ENCODE peak calls at places on chromosomes 3 and 15, in six cellular contexts. One of them, this sample, is unnamed.

GRCh38 chr3:13189639-13190375 is 116.6 kb upstream of the IQSEC1 start:
- DNase-seq in pancreas: no peak
- DNase-seq in A549: no peak
- DNase-seq in foreskin fibroblast: peak
- DNase-seq in RWPE1: peak
- DNase-seq in mesothelial cell of epicardium: no peak
- DNase-seq in this sample: peak

GRCh38 chr3:150216866-150217600 is 191.1 kb upstream of the TSC22D2 start:
- DNase-seq in mesothelial cell of epicardium: no peak
- DNase-seq in foreskin fibroblast: no peak
- DNase-seq in A549: no peak
- DNase-seq in pancreas: no peak
- DNase-seq in RWPE1: no peak
- DNase-seq in this sample: no peak

GRCh38 chr15:53110999-53111398 is 320.9 kb upstream of the ONECUT1 start:
- DNase-seq in foreskin fibroblast: no peak
- DNase-seq in pancreas: no peak
- DNase-seq in mesothelial cell of epicardium: no peak
- DNase-seq in A549: no peak
- DNase-seq in RWPE1: no peak
- DNase-seq in this sample: no peak

GRCh38 chr3:68893600-68894239 is 38.6 kb downstream of the TAFA4 start:
- DNase-seq in pancreas: no peak
- DNase-seq in foreskin fibroblast: peak
- DNase-seq in A549: no peak
- DNase-seq in RWPE1: peak
- DNase-seq in mesothelial cell of epicardium: no peak
- DNase-seq in this sample: no peak

GRCh38 chr3:122777563-122777962 is 16.1 kb downstream of the HSPBAP1 start:
- DNase-seq in A549: no peak
- DNase-seq in foreskin fibroblast: no peak
- DNase-seq in mesothelial cell of epicardium: no peak
- DNase-seq in RWPE1: no peak
- DNase-seq in pancreas: no peak
- DNase-seq in this sample: no peak

GRCh38 chr3:103184772-103185171 is 750.0 kb downstream of the ZPLD1 start:
- DNase-seq in A549: no peak
- DNase-seq in pancreas: no peak
- DNase-seq in foreskin fibroblast: no peak
- DNase-seq in RWPE1: no peak
- DNase-seq in mesothelial cell of epicardium: no peak
- DNase-seq in this sample: no peak

GRCh38 chr3:10292505-10293419 is at the start of gene GHRL:
- DNase-seq in A549: no peak
- DNase-seq in pancreas: peak
- DNase-seq in mesothelial cell of epicardium: no peak
- DNase-seq in RWPE1: no peak
- DNase-seq in foreskin fibroblast: no peak
- DNase-seq in this sample: no peak

GRCh38 chr3:194740859-194741486 is 55.3 kb downstream of the FAM43A start:
- DNase-seq in pancreas: peak
- DNase-seq in RWPE1: peak
- DNase-seq in mesothelial cell of epicardium: no peak
- DNase-seq in A549: peak
- DNase-seq in foreskin fibroblast: no peak
- DNase-seq in this sample: peak

GRCh38 chr15:42890161-42890913 is 30.2 kb downstream of the TTBK2 start:
- DNase-seq in A549: no peak
- DNase-seq in foreskin fibroblast: peak
- DNase-seq in RWPE1: peak
- DNase-seq in pancreas: no peak
- DNase-seq in mesothelial cell of epicardium: no peak
- DNase-seq in this sample: no peak

GRCh38 chr3:123705886-123706285 is 121.0 kb upstream of the HACD2 start:
- DNase-seq in foreskin fibroblast: no peak
- DNase-seq in mesothelial cell of epicardium: no peak
- DNase-seq in pancreas: no peak
- DNase-seq in RWPE1: no peak
- DNase-seq in A549: no peak
- DNase-seq in this sample: no peak

GRCh38 chr15:65638681-65639089 is 16.9 kb downstream of the SLC24A1 start:
- DNase-seq in foreskin fibroblast: peak
- DNase-seq in pancreas: peak
- DNase-seq in RWPE1: peak
- DNase-seq in mesothelial cell of epicardium: no peak
- DNase-seq in A549: peak
- DNase-seq in this sample: peak

GRCh38 chr3:18238721-18239331 is 186.3 kb downstream of the SATB1 start:
- DNase-seq in foreskin fibroblast: no peak
- DNase-seq in pancreas: no peak
- DNase-seq in A549: no peak
- DNase-seq in mesothelial cell of epicardium: no peak
- DNase-seq in RWPE1: no peak
- DNase-seq in this sample: no peak

GRCh38 chr3:38655708-38656300 is 6.3 kb upstream of the SCN5A start:
- DNase-seq in A549: no peak
- DNase-seq in pancreas: no peak
- DNase-seq in foreskin fibroblast: peak
- DNase-seq in mesothelial cell of epicardium: no peak
- DNase-seq in RWPE1: peak
- DNase-seq in this sample: no peak
- TF ChIP-seq CTCF in A549: peak
- TF ChIP-seq CTCF in pancreas: no peak
- TF ChIP-seq CTCF in foreskin fibroblast: peak
- TF ChIP-seq CTCF in mesothelial cell of epicardium: peak
- TF ChIP-seq CTCF in RWPE1: peak
- TF ChIP-seq CTCF in this sample: peak

GRCh38 chr3:170962426-170962825 is 54.0 kb upstream of the EIF5A2 start:
- DNase-seq in mesothelial cell of epicardium: no peak
- DNase-seq in pancreas: no peak
- DNase-seq in RWPE1: no peak
- DNase-seq in A549: no peak
- DNase-seq in foreskin fibroblast: no peak
- DNase-seq in this sample: no peak

GRCh38 chr3:170956647-170957046 is 48.2 kb upstream of the EIF5A2 start:
- DNase-seq in A549: no peak
- DNase-seq in foreskin fibroblast: no peak
- DNase-seq in pancreas: no peak
- DNase-seq in mesothelial cell of epicardium: no peak
- DNase-seq in RWPE1: no peak
- DNase-seq in this sample: no peak

GRCh38 chr3:170967126-170967525 is 58.7 kb upstream of the EIF5A2 start:
- DNase-seq in A549: no peak
- DNase-seq in RWPE1: no peak
- DNase-seq in pancreas: no peak
- DNase-seq in foreskin fibroblast: no peak
- DNase-seq in mesothelial cell of epicardium: no peak
- DNase-seq in this sample: no peak

GRCh38 chr3:170966495-170966894 is 58.1 kb upstream of the EIF5A2 start:
- DNase-seq in RWPE1: no peak
- DNase-seq in pancreas: no peak
- DNase-seq in A549: no peak
- DNase-seq in mesothelial cell of epicardium: no peak
- DNase-seq in foreskin fibroblast: no peak
- DNase-seq in this sample: no peak

GRCh38 chr3:170961616-170962400 is 53.4 kb upstream of the EIF5A2 start:
- DNase-seq in foreskin fibroblast: peak
- DNase-seq in RWPE1: peak
- DNase-seq in mesothelial cell of epicardium: no peak
- DNase-seq in A549: no peak
- DNase-seq in pancreas: no peak
- DNase-seq in this sample: peak
- TF ChIP-seq CTCF in foreskin fibroblast: no peak
- TF ChIP-seq CTCF in RWPE1: peak
- TF ChIP-seq CTCF in mesothelial cell of epicardium: peak
- TF ChIP-seq CTCF in A549: peak
- TF ChIP-seq CTCF in pancreas: peak
- TF ChIP-seq CTCF in this sample: peak

GRCh38 chr3:42544492-42545283 is 37.1 kb downstream of the SEC22C start:
- DNase-seq in foreskin fibroblast: peak
- DNase-seq in A549: no peak
- DNase-seq in pancreas: peak
- DNase-seq in mesothelial cell of epicardium: no peak
- DNase-seq in RWPE1: no peak
- DNase-seq in this sample: no peak
- TF ChIP-seq CTCF in foreskin fibroblast: no peak
- TF ChIP-seq CTCF in A549: no peak
- TF ChIP-seq CTCF in pancreas: no peak
- TF ChIP-seq CTCF in mesothelial cell of epicardium: no peak
- TF ChIP-seq CTCF in RWPE1: no peak
- TF ChIP-seq CTCF in this sample: no peak

DNA sequence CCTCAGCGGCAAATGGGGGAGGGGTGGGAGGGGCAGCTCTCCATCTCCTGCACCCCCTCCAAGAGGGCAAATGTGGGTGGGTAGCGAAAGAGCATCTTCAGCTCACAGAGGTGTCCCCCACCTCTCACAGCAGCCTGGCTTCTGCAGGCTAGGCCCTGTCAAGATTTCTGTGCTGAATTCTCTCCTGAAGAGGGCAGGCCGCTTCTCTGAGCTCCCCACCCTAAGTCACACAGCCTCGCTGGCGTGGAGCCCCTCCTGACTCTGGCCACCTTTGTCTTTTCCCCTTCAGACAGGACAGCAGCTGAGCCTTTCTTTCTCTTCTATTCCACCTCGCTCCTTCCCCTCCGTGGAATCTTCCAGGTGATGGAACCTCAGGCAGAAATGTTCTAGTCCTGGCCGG is 26.3 kb upstream of the ADAMTS7 start:
- DNase-seq in mesothelial cell of epicardium: no peak
- DNase-seq in foreskin fibroblast: no peak
- DNase-seq in A549: no peak
- DNase-seq in RWPE1: no peak
- DNase-seq in pancreas: no peak
- DNase-seq in this sample: no peak
- TF ChIP-seq CTCF in mesothelial cell of epicardium: no peak
- TF ChIP-seq CTCF in foreskin fibroblast: no peak
- TF ChIP-seq CTCF in A549: no peak
- TF ChIP-seq CTCF in RWPE1: no peak
- TF ChIP-seq CTCF in pancreas: no peak
- TF ChIP-seq CTCF in this sample: no peak

GRCh38 chr3:186612065-186612464 is 795 bp upstream of the AHSG start:
- DNase-seq in A549: no peak
- DNase-seq in mesothelial cell of epicardium: no peak
- DNase-seq in foreskin fibroblast: no peak
- DNase-seq in RWPE1: no peak
- DNase-seq in pancreas: no peak
- DNase-seq in this sample: no peak

GRCh38 chr3:186608624-186609215 is 4.1 kb upstream of the AHSG start:
- DNase-seq in foreskin fibroblast: no peak
- DNase-seq in RWPE1: no peak
- DNase-seq in mesothelial cell of epicardium: no peak
- DNase-seq in A549: no peak
- DNase-seq in pancreas: no peak
- DNase-seq in this sample: no peak

GRCh38 chr3:186605561-186606545 is 7.0 kb upstream of the AHSG start:
- DNase-seq in mesothelial cell of epicardium: no peak
- DNase-seq in foreskin fibroblast: no peak
- DNase-seq in RWPE1: no peak
- DNase-seq in A549: no peak
- DNase-seq in pancreas: no peak
- DNase-seq in this sample: no peak

GRCh38 chr3:186612721-186613636 is at the start of gene AHSG:
- DNase-seq in mesothelial cell of epicardium: no peak
- DNase-seq in RWPE1: no peak
- DNase-seq in A549: no peak
- DNase-seq in foreskin fibroblast: no peak
- DNase-seq in pancreas: no peak
- DNase-seq in this sample: no peak

GRCh38 chr3:186609247-186609868 is 3.5 kb upstream of the AHSG start:
- DNase-seq in mesothelial cell of epicardium: no peak
- DNase-seq in RWPE1: peak
- DNase-seq in foreskin fibroblast: peak
- DNase-seq in A549: no peak
- DNase-seq in pancreas: peak
- DNase-seq in this sample: no peak
- TF ChIP-seq CTCF in mesothelial cell of epicardium: no peak
- TF ChIP-seq CTCF in RWPE1: no peak
- TF ChIP-seq CTCF in foreskin fibroblast: no peak
- TF ChIP-seq CTCF in A549: no peak
- TF ChIP-seq CTCF in pancreas: no peak
- TF ChIP-seq CTCF in this sample: no peak

GRCh38 chr3:134425943-134426342 is 51.7 kb upstream of the AMOTL2 start:
- DNase-seq in A549: no peak
- DNase-seq in RWPE1: no peak
- DNase-seq in mesothelial cell of epicardium: no peak
- DNase-seq in pancreas: no peak
- DNase-seq in foreskin fibroblast: no peak
- DNase-seq in this sample: no peak

GRCh38 chr3:134428396-134428795 is 54.1 kb upstream of the AMOTL2 start:
- DNase-seq in pancreas: no peak
- DNase-seq in RWPE1: no peak
- DNase-seq in mesothelial cell of epicardium: no peak
- DNase-seq in foreskin fibroblast: peak
- DNase-seq in A549: no peak
- DNase-seq in this sample: no peak

GRCh38 chr3:134427400-134428111 is 53.3 kb upstream of the AMOTL2 start:
- DNase-seq in A549: peak
- DNase-seq in RWPE1: peak
- DNase-seq in pancreas: peak
- DNase-seq in foreskin fibroblast: peak
- DNase-seq in mesothelial cell of epicardium: no peak
- DNase-seq in this sample: no peak

GRCh38 chr3:134430174-134430573 is 55.6 kb downstream of the ANAPC13 start:
- DNase-seq in A549: no peak
- DNase-seq in foreskin fibroblast: no peak
- DNase-seq in pancreas: no peak
- DNase-seq in RWPE1: no peak
- DNase-seq in mesothelial cell of epicardium: no peak
- DNase-seq in this sample: no peak

GRCh38 chr3:134426660-134427181 is 52.5 kb upstream of the AMOTL2 start:
- DNase-seq in A549: no peak
- DNase-seq in pancreas: no peak
- DNase-seq in foreskin fibroblast: peak
- DNase-seq in RWPE1: no peak
- DNase-seq in mesothelial cell of epicardium: no peak
- DNase-seq in this sample: no peak
- TF ChIP-seq CTCF in A549: no peak
- TF ChIP-seq CTCF in pancreas: no peak
- TF ChIP-seq CTCF in foreskin fibroblast: no peak
- TF ChIP-seq CTCF in RWPE1: no peak
- TF ChIP-seq CTCF in mesothelial cell of epicardium: no peak
- TF ChIP-seq CTCF in this sample: no peak

GRCh38 chr3:115832265-115832664 is 209.0 kb downstream of the GAP43 start:
- DNase-seq in mesothelial cell of epicardium: no peak
- DNase-seq in A549: no peak
- DNase-seq in pancreas: no peak
- DNase-seq in RWPE1: no peak
- DNase-seq in foreskin fibroblast: no peak
- DNase-seq in this sample: no peak
- TF ChIP-seq CTCF in mesothelial cell of epicardium: no peak
- TF ChIP-seq CTCF in A549: no peak
- TF ChIP-seq CTCF in pancreas: no peak
- TF ChIP-seq CTCF in RWPE1: no peak
- TF ChIP-seq CTCF in foreskin fibroblast: no peak
- TF ChIP-seq CTCF in this sample: no peak